ENCODE peak calls at places on chromosomes 7 and 10, in nine cellular contexts. Q is NCI-H2081, I is COR-L47, K is GM20000, N is HCT116, Y is NCI-H1092 treated with DMSO at 0.1 percent for 48 hours, T is EL, D is ELF-1, V is NCI-H748 treated with DMSO at 0.1 percent for 48 hours. O is an unnamed sample.

GRCh38 chr10:80468002-80468401 is 13.9 kb downstream of the TSPAN14 start:
- DNase-seq in Q (no peak), I (no peak), K (no peak), N (no peak), Y (no peak), T (no peak), D (peak; percentile 87), V (no peak), O (peak; percentile 93)

GRCh38 chr10:122264442-122264841 is 6.7 kb upstream of the BTBD16 start:
- DNase-seq in Q (no peak), I (no peak), K (no peak), N (no peak), Y (no peak), T (peak; percentile 40), D (no peak), V (no peak), O (peak; percentile 13)

GRCh38 chr10:112775347-112775746 is 174.7 kb upstream of the TCF7L2 start:
- DNase-seq in Q (no peak), I (no peak), K (no peak), N (no peak), Y (peak; percentile 58), T (peak; percentile 26), D (no peak), V (no peak), O (no peak)

GRCh38 chr7:36054642-36055041 is 98.4 kb upstream of the EEPD1 start:
- DNase-seq in Q (no peak), I (no peak), K (no peak), N (no peak), Y (no peak), T (no peak), D (no peak), V (no peak), O (no peak)

GRCh38 chr10:122855745-122856144 is 10.1 kb upstream of the CUZD1 start:
- DNase-seq in Q (no peak), I (no peak), K (no peak), N (no peak), Y (no peak), T (no peak), D (no peak), V (no peak), O (peak; percentile 32)

GRCh38 chr10:22315455-22316285 is 518 bp upstream of the COMMD3 start:
- DNase-seq in Q (no peak), I (peak; percentile 32), K (no peak), N (no peak), Y (peak; percentile 77), T (no peak), D (peak; percentile 71), V (no peak), O (peak; percentile 87)

GRCh38 chr10:34280599-34281374 is 534.3 kb downstream of the PARD3 start:
- DNase-seq in Q (no peak), I (no peak), K (no peak), N (no peak), Y (no peak), T (peak; percentile 95), D (no peak), V (no peak), O (peak; percentile 72)

GRCh38 chr10:117334075-117334474 is 41.2 kb downstream of the PDZD8 start:
- DNase-seq in Q (no peak), I (no peak), K (no peak), N (no peak), Y (no peak), T (peak; percentile 11), D (no peak), V (no peak), O (no peak)

GRCh38 chr7:157497744-157498541 is 161.1 kb downstream of the DNAJB6 start:
- DNase-seq in Q (no peak), I (no peak), K (no peak), N (no peak), Y (no peak), T (no peak), D (no peak), V (no peak), O (peak; percentile 23)

GRCh38 chr10:95467162-95467599 is 94.0 kb downstream of the SORBS1 start:
- DNase-seq in Q (no peak), I (no peak), K (no peak), N (peak; percentile 37), Y (no peak), T (peak; percentile 17), D (peak; percentile 94), V (no peak), O (peak; percentile 90)

GRCh38 chr7:102412548-102412947 is 16.4 kb downstream of the PRKRIP1 start:
- DNase-seq in Q (peak; percentile 7), I (no peak), K (no peak), N (no peak), Y (no peak), T (peak; percentile 21), D (peak; percentile 62), V (no peak), O (peak; percentile 83)

GRCh38 chr7:134024729-134025128 is 102.4 kb upstream of the LRGUK start:
- DNase-seq in Q (no peak), I (peak; percentile 7), K (no peak), N (no peak), Y (peak; percentile 11), T (no peak), D (no peak), V (no peak), O (no peak)

GRCh38 chr7:37405603-37406122 is 43.0 kb downstream of the ELMO1 start:
- DNase-seq in Q (no peak), I (no peak), K (no peak), N (no peak), Y (no peak), T (no peak), D (no peak), V (no peak), O (no peak)

GRCh38 chr7:11702938-11703337 is 129.1 kb downstream of the THSD7A start:
- DNase-seq in Q (no peak), I (no peak), K (no peak), N (no peak), Y (no peak), T (no peak), D (no peak), V (no peak), O (no peak)

GRCh38 chr7:1225462-1226154 is 7.1 kb upstream of the UNCX start:
- DNase-seq in Q (no peak), I (no peak), K (peak; percentile 88), N (no peak), Y (no peak), T (no peak), D (peak; percentile 49), V (no peak), O (peak; percentile 85)

GRCh38 chr10:123759496-123760070 is 93.4 kb downstream of the GPR26 start:
- DNase-seq in Q (no peak), I (no peak), K (no peak), N (no peak), Y (no peak), T (no peak), D (peak; percentile 19), V (peak; percentile 1), O (peak; percentile 57)

GRCh38 chr10:98472171-98472570 is 25.4 kb upstream of the HPS1 start:
- DNase-seq in Q (no peak), I (no peak), K (no peak), N (no peak), Y (no peak), T (no peak), D (peak; percentile 24), V (no peak), O (no peak)

GRCh38 chr7:134959810-134960209 is 26.5 kb upstream of the AGBL3 start:
- DNase-seq in Q (no peak), I (no peak), K (no peak), N (no peak), Y (no peak), T (no peak), D (no peak), V (no peak), O (no peak)

GRCh38 chr10:75910032-75910431 is 478.6 kb downstream of the LRMDA start:
- DNase-seq in Q (no peak), I (no peak), K (no peak), N (no peak), Y (peak; percentile 3), T (no peak), D (no peak), V (no peak), O (peak; percentile 4)

GRCh38 chr7:3065724-3066143 is 22.1 kb upstream of the CARD11 start:
- DNase-seq in Q (peak; percentile 29), I (no peak), K (peak; percentile 67), N (peak; percentile 59), Y (no peak), T (no peak), D (peak; percentile 88), V (peak; percentile 51), O (peak; percentile 92)

GRCh38 chr10:59852671-59853070 is 53.7 kb downstream of the CCDC6 start:
- DNase-seq in Q (no peak), I (no peak), K (no peak), N (no peak), Y (no peak), T (no peak), D (no peak), V (no peak), O (no peak)

GRCh38 chr10:29285624-29286051 is 3.2 kb upstream of the LYZL1 start:
- DNase-seq in Q (no peak), I (no peak), K (peak; percentile 50), N (no peak), Y (no peak), T (no peak), D (no peak), V (no peak), O (no peak)